ENCODE peak calls at places on chromosomes 7 and 10, in six cellular contexts. I is AG10803; O is thoracic aorta; U is right lobe of liver; P is CD4-positive, CD25-positive, alpha-beta regulatory T cell; K is SW 1271. N is an unnamed sample.

GRCh38 chr7:157404845-157405481 is 68.2 kb downstream of the DNAJB6 start:
- DNase-seq in P (no peak), U (no peak), I (peak; percentile 86), K (peak; percentile 88), O (no peak), N (no peak)

GRCh38 chr10:121497513-121497912 is 100.7 kb downstream of the FGFR2 start:
- DNase-seq in O (no peak), K (no peak), U (no peak), I (no peak), P (no peak), N (no peak)

GRCh38 chr10:80046629-80047441 is 31.6 kb upstream of the TMEM254 start:
- DNase-seq in I (peak; percentile 65), U (peak; percentile 80), K (peak; percentile 1), P (peak; percentile 41), O (peak; percentile 11), N (peak; percentile 85)

GRCh38 chr7:69502358-69502757 is 95.9 kb upstream of the AUTS2 start:
- DNase-seq in O (no peak), K (no peak), U (no peak), P (no peak), I (no peak), N (no peak)

GRCh38 chr7:108181073-108181985 is 51.2 kb upstream of the LAMB4 start:
- DNase-seq in P (no peak), U (no peak), K (no peak), O (no peak), I (peak; percentile 58), N (peak; percentile 79)

GRCh38 chr10:13294156-13294555 is 5.7 kb downstream of the PHYH start:
- DNase-seq in P (no peak), U (no peak), O (no peak), I (no peak), K (no peak), N (no peak)

GRCh38 chr10:124063736-124064135 is 29.7 kb downstream of the CHST15 start:
- DNase-seq in P (no peak), K (no peak), U (no peak), O (no peak), I (peak; percentile 79), N (no peak)

GRCh38 chr10:80204801-80205477 is 398 bp downstream of the ANXA11 start:
- DNase-seq in I (no peak), P (peak; percentile 40), U (no peak), K (no peak), O (no peak), N (peak; percentile 74)

GRCh38 chr10:9875353-9875752 is 1142.3 kb upstream of the CELF2 start:
- DNase-seq in O (no peak), U (no peak), P (no peak), K (no peak), I (no peak), N (no peak)

GRCh38 chr7:28818996-28819395 is 139.1 kb downstream of the TRIL start:
- DNase-seq in U (no peak), K (no peak), O (no peak), I (no peak), P (no peak), N (no peak)

GRCh38 chr10:132913559-132914115 is 28.7 kb downstream of the CFAP46 start:
- DNase-seq in I (no peak), P (no peak), O (no peak), K (no peak), U (no peak), N (no peak)